ENCODE peak calls at places on chromosomes 5 and 9, in nine cellular contexts. N is BE2C; M is endothelial cell; A is fibroblast of pulmonary artery; Q is PC-3; P is cardiac muscle cell; S is AG04450; K is endodermal cell; I is CD4-positive, alpha-beta T cell. Y is an unnamed sample.

GRCh38 chr9:116271307-116271706 is 117.7 kb downstream of the PAPPA start:
- DNase-seq in P (no peak), N (no peak), A (no peak), K (no peak), Q (peak), I (no peak), S (no peak), M (no peak), Y (no peak)

GRCh38 chr5:40879163-40879942 is 29.9 kb upstream of the C7 start:
- DNase-seq in K (peak), S (no peak), A (peak), I (no peak), Q (peak), P (peak), N (no peak), M (no peak), Y (no peak)

GRCh38 chr9:79652598-79652997 is 80.8 kb downstream of the TLE4 start:
- DNase-seq in M (no peak), P (no peak), S (no peak), I (no peak), K (no peak), Q (peak), A (no peak), N (no peak), Y (no peak)

GRCh38 chr9:129547869-129548570 is 72.9 kb downstream of the C9orf50 start:
- DNase-seq in N (no peak), P (no peak), I (no peak), A (no peak), Q (no peak), S (no peak), K (peak), M (no peak), Y (no peak)

GRCh38 chr5:131379723-131380122 is 115.9 kb downstream of the CDC42SE2 start:
- DNase-seq in A (peak), Q (peak), S (no peak), M (no peak), P (no peak), K (no peak), I (peak), N (no peak), Y (peak)

GRCh38 chr5:134555889-134556311 is 30.4 kb downstream of the JADE2 start:
- DNase-seq in P (peak), M (peak), A (peak), S (no peak), I (peak), K (peak), N (peak), Q (peak), Y (peak)

GRCh38 chr5:64180661-64181343 is 15.2 kb downstream of the RNF180 start:
- DNase-seq in K (no peak), M (no peak), I (no peak), A (peak), N (no peak), P (no peak), S (no peak), Q (no peak), Y (no peak)

GRCh38 chr5:130731839-130732238 is 433.2 kb downstream of the HINT1 start:
- DNase-seq in M (no peak), P (no peak), N (no peak), I (no peak), A (no peak), S (no peak), K (no peak), Q (no peak), Y (no peak)

GRCh38 chr9:122939611-122940010 is 1.2 kb upstream of the RABGAP1 start:
- DNase-seq in P (no peak), N (no peak), I (no peak), K (no peak), M (no peak), Q (no peak), A (no peak), S (no peak), Y (no peak)

GRCh38 chr9:117704024-117704575 is at the start of gene TLR4:
- DNase-seq in Q (peak), K (peak), S (no peak), I (no peak), P (no peak), N (peak), A (peak), M (peak), Y (peak)

DNA sequence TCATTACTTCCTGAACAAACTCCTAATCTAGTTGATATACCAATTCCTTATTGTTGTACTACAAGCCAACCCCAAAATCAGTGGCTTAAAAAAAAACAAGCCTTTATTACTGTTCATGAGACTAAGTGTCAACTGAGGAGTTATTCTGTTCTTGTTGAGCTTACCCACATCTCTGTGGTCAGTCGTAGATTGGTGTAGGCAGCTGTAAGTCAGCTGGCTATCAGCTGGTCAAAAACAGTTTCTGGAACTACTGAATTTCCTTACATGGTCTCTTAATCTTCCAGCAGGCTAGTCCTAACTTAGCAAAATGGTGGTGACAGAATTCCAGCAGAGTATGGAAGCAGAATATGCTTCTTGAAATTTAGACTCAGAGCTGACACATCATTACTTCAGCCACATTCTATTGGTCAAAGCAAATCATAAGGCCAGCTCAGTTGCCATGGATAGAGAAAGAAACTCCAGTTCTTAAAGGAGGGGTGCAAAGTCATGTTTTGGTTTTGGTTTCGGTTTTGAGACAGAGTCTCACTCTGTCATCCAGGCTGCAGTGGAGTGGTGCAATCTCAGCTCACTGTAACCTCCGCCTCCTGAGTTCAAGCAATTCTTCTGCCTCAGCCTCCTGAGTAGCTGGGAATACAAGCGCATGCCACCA is 386.1 kb upstream of the MPDZ start:
- DNase-seq in M (no peak), N (no peak), K (no peak), S (no peak), I (no peak), A (peak), P (no peak), Q (no peak), Y (no peak)
- TF ChIP-seq CTCF in M (no peak), N (no peak), K (no peak), S (no peak), I (no peak), A (no peak), P (no peak), Q (no peak), Y (no peak)

GRCh38 chr5:137310051-137310730 is 188.9 kb downstream of the SPOCK1 start:
- DNase-seq in N (no peak), K (no peak), A (peak), I (no peak), M (no peak), S (peak), Q (peak), P (no peak), Y (no peak)

GRCh38 chr5:137315534-137316345 is 183.4 kb downstream of the SPOCK1 start:
- DNase-seq in M (no peak), I (no peak), P (no peak), K (peak), Q (no peak), N (no peak), A (no peak), S (no peak), Y (no peak)

GRCh38 chr5:137316346-137316736 is 182.8 kb downstream of the SPOCK1 start:
- DNase-seq in Q (peak), P (no peak), A (peak), I (no peak), K (peak), S (no peak), M (no peak), N (no peak), Y (no peak)

GRCh38 chr5:137312060-137312459 is 187.1 kb downstream of the SPOCK1 start:
- DNase-seq in I (no peak), N (no peak), K (peak), Q (no peak), A (no peak), M (no peak), S (no peak), P (no peak), Y (no peak)

DNA sequence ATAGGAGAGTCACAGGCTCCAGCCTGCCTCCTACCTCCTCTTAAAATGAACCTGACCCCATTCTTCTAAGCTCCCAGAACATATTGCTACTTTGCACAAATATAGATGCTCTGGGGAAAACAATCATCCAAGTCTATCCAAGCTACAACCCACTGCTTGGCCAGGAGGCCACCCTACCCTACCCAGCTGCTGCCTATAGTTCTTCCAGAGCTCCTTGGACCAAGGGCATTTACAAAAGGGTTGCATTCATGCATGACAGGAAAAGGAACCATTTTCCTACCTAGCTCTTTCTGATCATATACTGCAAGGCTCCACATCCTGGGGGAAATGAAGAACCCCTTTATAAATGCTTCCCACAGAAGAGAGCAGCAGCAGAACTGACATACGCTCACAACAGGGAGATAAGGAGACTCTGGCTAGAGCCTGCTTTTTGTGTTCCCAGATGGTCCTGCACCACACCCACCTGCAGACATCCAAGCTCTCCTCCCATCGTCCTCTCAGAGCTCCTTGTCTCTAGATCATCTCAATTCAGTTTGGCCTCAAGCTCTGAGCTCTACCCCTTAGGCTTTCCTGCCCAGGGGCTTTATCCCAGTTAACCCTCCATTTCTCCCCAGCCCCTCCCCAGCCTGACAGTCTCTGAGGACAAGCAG is 185.5 kb downstream of the SPOCK1 start:
- DNase-seq in A (no peak), M (no peak), I (no peak), K (peak), S (no peak), P (no peak), N (no peak), Q (no peak), Y (no peak)
- TF ChIP-seq CTCF in A (no peak), M (no peak), I (no peak), K (no peak), S (no peak), P (no peak), N (no peak), Q (no peak), Y (no peak)

GRCh38 chr5:1503301-1504243 is 20.2 kb downstream of the LPCAT1 start:
- DNase-seq in A (peak), N (no peak), Q (no peak), S (no peak), I (no peak), M (no peak), K (no peak), P (no peak), Y (peak)
- TF ChIP-seq CTCF in A (no peak), N (no peak), Q (no peak), S (peak), I (no peak), M (no peak), K (peak), P (peak), Y (no peak)

GRCh38 chr5:140345919-140346347 is 470 bp downstream of the HBEGF start:
- DNase-seq in N (peak), S (no peak), P (peak), M (peak), K (peak), A (peak), I (no peak), Q (peak), Y (no peak)
- TF ChIP-seq CTCF in N (no peak), S (peak), P (peak), M (no peak), K (peak), A (peak), I (no peak), Q (peak), Y (no peak)

GRCh38 chr9:101232405-101232977 is 152.3 kb downstream of the BAAT start:
- DNase-seq in A (no peak), K (no peak), P (no peak), S (no peak), I (no peak), N (no peak), Q (no peak), M (no peak), Y (no peak)

GRCh38 chr9:101229606-101230005 is 155.2 kb downstream of the BAAT start:
- DNase-seq in I (no peak), S (no peak), P (no peak), A (no peak), M (no peak), K (no peak), Q (no peak), N (no peak), Y (no peak)

DNA sequence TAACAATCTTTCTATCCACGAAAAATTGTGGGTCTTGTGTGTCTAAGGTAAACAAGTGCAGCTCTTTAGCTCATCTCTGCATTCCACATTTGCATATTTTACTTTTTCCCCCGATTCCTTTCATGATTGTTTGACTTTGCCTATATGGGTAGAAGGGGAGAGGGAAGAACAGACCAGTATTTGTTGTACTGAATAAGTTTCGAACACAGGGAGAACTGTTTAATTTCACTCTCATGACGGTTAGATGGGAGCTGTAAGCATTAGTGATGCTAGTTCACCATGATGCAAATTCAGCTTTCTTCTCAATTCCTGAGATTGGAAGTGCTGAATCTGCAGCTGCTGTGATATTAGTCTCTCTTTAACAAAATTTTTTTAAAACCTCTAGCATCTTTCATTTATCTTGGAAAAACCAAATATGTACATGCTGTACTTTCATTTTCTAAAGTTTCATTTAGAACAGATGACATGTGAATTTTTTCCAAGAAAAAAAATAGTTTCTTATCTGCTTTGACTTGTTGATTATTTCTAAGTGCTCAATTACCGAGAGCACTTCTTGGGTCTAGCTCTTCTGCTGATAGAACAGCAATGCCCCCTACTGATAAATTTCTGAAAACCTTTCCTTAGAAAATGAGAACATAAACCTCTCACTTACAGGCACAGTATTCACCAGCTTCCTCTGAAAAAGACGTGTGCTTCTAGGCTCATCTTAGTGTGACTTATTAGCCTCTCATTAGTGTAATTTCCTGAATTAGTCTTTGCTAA is 149.5 kb downstream of the BAAT start:
- DNase-seq in A (peak), I (no peak), P (peak), Q (peak), M (peak), S (no peak), N (no peak), K (no peak), Y (no peak)
- TF ChIP-seq CTCF in A (peak), I (no peak), P (peak), Q (peak), M (peak), S (peak), N (peak), K (peak), Y (no peak)

DNA sequence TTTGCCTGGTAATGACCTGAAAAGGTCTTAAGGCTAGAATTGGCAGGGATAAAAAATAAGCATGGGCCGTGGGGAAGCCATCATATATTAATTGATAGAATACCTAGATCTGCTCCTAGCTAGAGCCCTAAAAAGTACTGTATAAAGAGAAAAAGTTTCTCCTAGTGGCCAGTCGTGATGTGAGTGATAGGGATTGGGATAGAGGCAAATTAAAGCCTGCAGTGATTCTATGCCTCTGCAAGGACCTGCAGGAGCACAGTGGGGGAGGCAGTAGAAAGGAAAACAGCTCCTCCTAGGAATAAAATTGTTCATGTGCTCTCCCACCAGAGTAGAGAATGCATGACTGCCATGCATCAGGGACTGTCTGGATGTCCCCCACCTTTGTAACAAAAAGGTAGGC is 56.2 kb upstream of the FTMT start:
- DNase-seq in S (no peak), P (no peak), K (peak), N (no peak), M (no peak), A (no peak), Q (no peak), I (no peak), Y (no peak)
- TF ChIP-seq CTCF in S (no peak), P (no peak), K (peak), N (no peak), M (no peak), A (no peak), Q (no peak), I (no peak), Y (no peak)